ENCODE peak calls at places on chromosomes 7 and 10, in seven cellular contexts. B is IMR-90, K is mesendoderm, I is H1, Z is trophoblast cell, C is mesenchymal stem cell, P is neuronal stem cell. R is an unnamed sample. For H3K79me1, the result is how much of the 10 kb centered on the place peaks cover.

GRCh38 chr10:69103784-69104183 is 15.9 kb downstream of the SRGN start:
- DNase-seq in B (no peak), K (no peak), I (no peak), Z (no peak), C (no peak), P (no peak), R (no peak)

GRCh38 chr7:101094791-101095375 is 9.6 kb downstream of the TRIM56 start:
- DNase-seq in B (peak), K (peak), I (peak), Z (peak), C (peak), P (no peak), R (peak)

GRCh38 chr10:12689893-12690292 is 311.6 kb downstream of the CCDC3 start:
- DNase-seq in B (no peak), K (no peak), I (no peak), Z (no peak), C (peak), P (no peak), R (no peak)

GRCh38 chr7:101197991-101198390 is 2.8 kb downstream of the MOGAT3 start:
- DNase-seq in B (no peak), K (no peak), I (no peak), Z (no peak), C (no peak), P (no peak), R (no peak)

GRCh38 chr10:100183482-100183881 is 2.3 kb downstream of the ERLIN1 start:
- DNase-seq in B (peak), K (no peak), I (no peak), Z (peak), C (peak), P (no peak), R (no peak)

GRCh38 chr10:75655791-75656451 is 224.5 kb downstream of the LRMDA start:
- DNase-seq in B (no peak), K (no peak), I (no peak), Z (no peak), C (peak), P (no peak), R (no peak)

GRCh38 chr7:30925117-30925516 is 13.5 kb downstream of the AQP1 start:
- DNase-seq in B (no peak), K (no peak), I (no peak), Z (no peak), C (no peak), P (no peak), R (no peak)

GRCh38 chr10:2791774-2792443 is 275.4 kb upstream of the PFKP start:
- DNase-seq in B (no peak), K (no peak), I (no peak), Z (no peak), C (no peak), P (no peak), R (no peak)

GRCh38 chr7:44292876-44293560 is 32.4 kb downstream of the CAMK2B start:
- DNase-seq in B (no peak), K (no peak), I (no peak), Z (no peak), C (no peak), P (no peak), R (no peak)

GRCh38 chr10:96721207-96721572 is 876 bp upstream of the PIK3AP1 start:
- DNase-seq in B (no peak), K (peak), I (no peak), Z (no peak), C (no peak), P (no peak), R (peak)

GRCh38 chr7:289209-289755 is 688 bp upstream of the FOXL3 start:
- DNase-seq in B (no peak), K (no peak), I (no peak), Z (no peak), C (no peak), P (no peak), R (no peak)

GRCh38 chr7:112905413-112905812 is 115.2 kb upstream of the TMEM168 start:
- DNase-seq in B (no peak), K (no peak), I (no peak), Z (no peak), C (no peak), P (no peak), R (no peak)

GRCh38 chr7:42192851-42193456 is 44.1 kb downstream of the GLI3 start:
- DNase-seq in B (peak), K (peak), I (peak), Z (no peak), C (peak), P (peak), R (no peak)

GRCh38 chr10:102782698-102783540 is 39.2 kb downstream of the WBP1L start:
- DNase-seq in B (peak), K (peak), I (no peak), Z (no peak), C (peak), P (no peak), R (no peak)

GRCh38 chr10:100020883-100021248 is 11.1 kb upstream of the DNMBP start:
- DNase-seq in B (no peak), K (no peak), I (no peak), Z (no peak), C (no peak), P (no peak), R (peak)

GRCh38 chr10:35613597-35614226 is 8.6 kb downstream of the GJD4 start:
- DNase-seq in B (peak), K (no peak), I (no peak), Z (no peak), C (peak), P (no peak), R (no peak)

GRCh38 chr10:45008524-45009161 is 7.9 kb downstream of the ZNF22 start:
- DNase-seq in B (peak), K (peak), I (no peak), Z (peak), C (peak), P (peak), R (no peak)

GRCh38 chr10:132547421-132547861 is 9.9 kb downstream of the INPP5A start:
- DNase-seq in B (no peak), K (no peak), I (no peak), Z (no peak), C (no peak), P (no peak), R (no peak)

GRCh38 chr7:131908719-131909118 is 352.3 kb upstream of the PODXL start:
- DNase-seq in B (no peak), K (peak), I (no peak), Z (no peak), C (no peak), P (no peak), R (no peak)

GRCh38 chr7:79420464-79420863 is 33.0 kb downstream of the MAGI2 start:
- DNase-seq in B (peak), K (no peak), I (no peak), Z (no peak), C (peak), P (no peak), R (no peak)

GRCh38 chr7:105136221-105136620 is 122.2 kb downstream of the KMT2E start:
- DNase-seq in B (no peak), K (peak), I (no peak), Z (peak), C (peak), P (no peak), R (no peak)

DNA sequence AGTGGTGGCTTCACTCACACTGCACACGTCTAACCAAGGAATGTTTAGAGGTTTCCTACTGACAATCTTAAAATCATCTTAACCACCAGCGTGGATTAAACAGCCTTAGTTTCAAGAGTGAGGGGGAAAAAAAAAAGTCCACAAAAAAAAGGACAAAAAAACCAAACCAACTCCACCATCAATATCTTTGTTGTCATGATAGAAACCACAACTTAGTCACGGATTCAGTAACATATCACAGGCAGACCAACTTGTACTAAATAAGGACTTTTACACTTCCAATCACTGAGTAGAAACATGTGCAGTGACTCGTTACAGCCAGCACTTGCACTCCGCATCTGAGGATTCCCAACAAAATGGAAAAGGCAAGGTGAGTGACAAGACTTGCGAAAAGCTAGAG is 46.5 kb downstream of the FAM171A1 start:
- DNase-seq in B (no peak), K (no peak), I (no peak), Z (no peak), C (peak), P (no peak), R (no peak)
- H3K79me1 ChIP-seq in B (under half), K (under half), I (under half), Z (under half), C (under half), P (under half), R (under half)

DNA sequence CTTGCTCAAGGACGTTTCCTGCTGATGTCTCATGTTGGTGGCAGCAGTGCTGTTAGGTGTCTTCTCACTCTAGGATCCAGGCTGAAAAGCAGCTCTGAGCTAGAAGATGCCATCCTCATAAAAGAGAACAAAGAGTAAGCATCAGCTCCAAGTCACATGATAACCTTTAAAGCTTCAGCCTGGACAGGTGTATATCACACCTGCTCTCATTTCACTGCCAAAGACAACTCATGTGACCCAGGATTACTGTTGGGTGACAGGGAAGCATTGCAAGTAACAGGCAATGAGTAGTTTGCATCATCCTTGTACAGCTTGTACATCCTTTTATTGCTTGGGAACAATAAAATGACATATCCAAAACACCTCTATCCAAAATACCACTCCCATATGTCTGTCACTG is 423.4 kb upstream of the DPP6 start:
- DNase-seq in B (no peak), K (no peak), I (no peak), Z (no peak), C (no peak), P (no peak), R (no peak)
- H3K4ac ChIP-seq in B (no peak), K (no peak), I (no peak), Z (no peak), C (no peak), P (no peak), R (no peak)

GRCh38 chr7:21260939-21261338 is 166.9 kb upstream of the SP4 start:
- DNase-seq in B (no peak), K (no peak), I (no peak), Z (no peak), C (no peak), P (no peak), R (no peak)

GRCh38 chr7:21256310-21256877 is 171.5 kb upstream of the SP4 start:
- DNase-seq in B (peak), K (no peak), I (no peak), Z (peak), C (peak), P (no peak), R (no peak)

DNA sequence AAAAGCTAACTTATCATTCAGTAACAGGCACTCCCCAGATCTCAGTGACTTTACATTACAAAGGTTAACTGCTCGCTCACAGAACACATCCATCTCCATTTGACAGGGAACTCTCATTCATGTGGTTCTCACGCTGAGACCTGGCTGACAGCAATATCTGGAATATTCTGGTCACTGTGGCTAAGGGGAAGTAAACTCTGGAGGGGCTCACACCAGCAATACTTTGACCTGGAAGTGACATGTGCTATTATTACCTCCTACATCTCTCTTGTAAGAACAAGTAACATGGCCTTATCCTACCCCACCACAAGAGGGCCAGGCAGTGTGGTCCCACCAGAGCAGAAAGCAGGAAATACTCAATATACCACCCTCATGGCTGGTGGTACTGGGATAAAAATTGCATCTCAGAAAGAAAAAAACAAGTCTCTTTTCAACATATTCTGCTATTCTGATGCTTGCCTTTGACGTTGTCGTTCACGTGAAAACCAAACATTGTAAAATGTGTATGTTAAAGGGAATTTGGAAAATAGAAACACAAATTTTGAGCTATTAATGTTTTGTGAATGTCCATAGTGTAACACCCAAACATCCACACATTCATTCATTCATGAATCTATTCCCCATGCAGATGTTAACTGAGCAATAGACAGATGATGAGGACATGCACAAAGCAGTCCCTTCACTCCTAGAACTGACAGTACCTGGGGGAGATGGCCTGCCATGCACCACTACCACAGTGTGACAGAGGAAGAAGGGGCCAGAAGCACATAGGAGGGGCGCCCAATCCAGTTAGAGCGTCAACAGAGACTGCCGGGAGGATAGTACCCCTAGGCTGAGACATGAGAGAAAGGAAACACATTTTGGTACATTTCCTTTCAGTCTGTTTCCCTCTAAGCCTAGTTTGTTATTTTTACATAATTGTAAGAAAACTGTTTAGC is 166.0 kb upstream of the SP4 start:
- DNase-seq in B (peak), K (peak), I (peak), Z (peak), C (peak), P (peak), R (peak)
- H3K79me1 ChIP-seq in B (under half), K (under half), I (under half), Z (under half), C (under half), P (under half), R (under half)

DNA sequence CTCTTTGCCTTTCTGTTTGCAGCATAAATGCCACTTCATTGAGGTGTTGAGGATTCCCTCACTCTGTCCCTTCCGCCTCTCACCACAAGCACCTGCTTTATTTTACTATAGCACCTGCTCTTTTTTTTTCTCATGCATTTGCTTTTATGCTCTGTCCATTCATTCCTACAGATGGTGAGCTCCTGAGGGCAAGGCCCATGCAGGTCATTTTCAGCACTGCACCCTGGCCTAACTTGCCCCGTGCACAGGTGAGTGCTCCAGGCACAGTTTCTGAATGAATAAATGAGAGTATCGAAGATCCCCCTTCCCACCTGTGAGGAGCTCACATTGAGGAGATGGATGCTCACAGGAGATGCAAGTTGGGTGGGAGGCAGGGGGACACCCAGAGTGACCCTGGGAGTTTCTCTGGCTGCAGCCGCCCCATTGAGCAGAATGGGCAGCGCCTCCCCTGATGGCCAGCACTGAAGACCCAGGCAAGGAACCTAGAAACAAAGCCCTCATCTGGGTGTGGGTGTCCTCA is 1.2 kb upstream of the AKR1E2 start:
- DNase-seq in B (no peak), K (no peak), I (no peak), Z (no peak), C (no peak), P (no peak), R (no peak)
- H3K4ac ChIP-seq in B (no peak), K (no peak), I (peak), Z (no peak), C (no peak), P (no peak), R (no peak)

GRCh38 chr10:122709971-122710370 is 10.3 kb upstream of the C10orf120 start:
- DNase-seq in B (no peak), K (no peak), I (no peak), Z (no peak), C (no peak), P (no peak), R (no peak)
- H3K79me1 ChIP-seq in B (under half), K (under half), I (under half), Z (under half), C (under half), P (under half), R (under half)